ENCODE peak calls at places on chromosomes 2 and 18, in four cellular contexts. One of them, this sample, is unnamed. For H3K9me3, the result is how much of the 10 kb centered on the place peaks cover.

GRCh38 chr2:181198188-181198864 is 217.9 kb downstream of the UBE2E3 start:
- DNase-seq in esophagus squamous epithelium: no peak
- DNase-seq in H1: no peak
- DNase-seq in tibial artery: no peak
- DNase-seq in this sample: no peak

GRCh38 chr2:71843391-71843850 is 304.2 kb downstream of the CYP26B1 start:
- DNase-seq in esophagus squamous epithelium: no peak
- DNase-seq in H1: no peak
- DNase-seq in tibial artery: no peak
- DNase-seq in this sample: peak

GRCh38 chr18:31268985-31269406 is 49.0 kb upstream of the DSG1 start:
- DNase-seq in esophagus squamous epithelium: no peak
- DNase-seq in H1: no peak
- DNase-seq in tibial artery: no peak
- DNase-seq in this sample: no peak

GRCh38 chr2:226554726-226555125 is 244.9 kb downstream of the IRS1 start:
- DNase-seq in esophagus squamous epithelium: no peak
- DNase-seq in H1: no peak
- DNase-seq in tibial artery: no peak
- DNase-seq in this sample: no peak

GRCh38 chr2:69716555-69717120 is 25.3 kb upstream of the ANXA4 start:
- DNase-seq in esophagus squamous epithelium: no peak
- DNase-seq in H1: no peak
- DNase-seq in tibial artery: no peak
- DNase-seq in this sample: no peak

GRCh38 chr2:119758881-119759450 is 756 bp upstream of the PTPN4 start:
- DNase-seq in esophagus squamous epithelium: no peak
- DNase-seq in H1: no peak
- DNase-seq in tibial artery: no peak
- DNase-seq in this sample: no peak

GRCh38 chr2:24209389-24210105 is 34.7 kb downstream of the FAM228A start:
- DNase-seq in esophagus squamous epithelium: no peak
- DNase-seq in H1: no peak
- DNase-seq in tibial artery: no peak
- DNase-seq in this sample: no peak

GRCh38 chr2:20167356-20167755 is 57.6 kb downstream of the SDC1 start:
- DNase-seq in esophagus squamous epithelium: no peak
- DNase-seq in H1: no peak
- DNase-seq in tibial artery: peak
- DNase-seq in this sample: no peak

GRCh38 chr2:131058905-131059304 is 34.4 kb downstream of the FAM168B start:
- DNase-seq in esophagus squamous epithelium: no peak
- DNase-seq in H1: no peak
- DNase-seq in tibial artery: no peak
- DNase-seq in this sample: no peak

GRCh38 chr2:88967844-88968243 is 276.4 kb downstream of the RPIA start:
- DNase-seq in esophagus squamous epithelium: no peak
- DNase-seq in H1: no peak
- DNase-seq in tibial artery: no peak
- DNase-seq in this sample: no peak

GRCh38 chr2:109457366-109457765 is 156.4 kb downstream of the SEPTIN10 start:
- DNase-seq in esophagus squamous epithelium: no peak
- DNase-seq in H1: no peak
- DNase-seq in tibial artery: peak
- DNase-seq in this sample: no peak

GRCh38 chr2:42959993-42960834 is 167.8 kb upstream of the HAAO start:
- DNase-seq in esophagus squamous epithelium: no peak
- DNase-seq in H1: no peak
- DNase-seq in tibial artery: no peak
- DNase-seq in this sample: no peak

GRCh38 chr18:49666045-49666444 is 104.2 kb downstream of the LIPG start:
- DNase-seq in esophagus squamous epithelium: no peak
- DNase-seq in H1: no peak
- DNase-seq in tibial artery: no peak
- DNase-seq in this sample: no peak

GRCh38 chr18:3604626-3605408 is 154.8 kb downstream of the TGIF1 start:
- DNase-seq in esophagus squamous epithelium: no peak
- DNase-seq in H1: no peak
- DNase-seq in tibial artery: no peak
- DNase-seq in this sample: peak

GRCh38 chr2:205785507-205786222 is 103.4 kb downstream of the NRP2 start:
- DNase-seq in esophagus squamous epithelium: no peak
- DNase-seq in H1: no peak
- DNase-seq in tibial artery: no peak
- DNase-seq in this sample: no peak

GRCh38 chr2:197423307-197423706 is 11.5 kb downstream of the SF3B1 start:
- DNase-seq in esophagus squamous epithelium: no peak
- DNase-seq in H1: no peak
- DNase-seq in tibial artery: no peak
- DNase-seq in this sample: no peak

GRCh38 chr2:85935746-85936208 is 47.0 kb upstream of the ST3GAL5 start:
- DNase-seq in esophagus squamous epithelium: no peak
- DNase-seq in H1: peak
- DNase-seq in tibial artery: no peak
- DNase-seq in this sample: no peak

GRCh38 chr2:215528555-215528954 is 92.7 kb upstream of the FN1 start:
- DNase-seq in esophagus squamous epithelium: no peak
- DNase-seq in H1: no peak
- DNase-seq in tibial artery: no peak
- DNase-seq in this sample: no peak

GRCh38 chr2:172968061-172968469 is 107.6 kb upstream of the MAP3K20 start:
- DNase-seq in esophagus squamous epithelium: no peak
- DNase-seq in H1: no peak
- DNase-seq in tibial artery: peak
- DNase-seq in this sample: peak

GRCh38 chr2:72919414-72920316 is 2.3 kb downstream of the EMX1 start:
- DNase-seq in esophagus squamous epithelium: no peak
- DNase-seq in H1: no peak
- DNase-seq in tibial artery: peak
- DNase-seq in this sample: no peak

GRCh38 chr2:118202707-118203303 is 114.5 kb downstream of the INSIG2 start:
- DNase-seq in esophagus squamous epithelium: no peak
- DNase-seq in H1: no peak
- DNase-seq in tibial artery: no peak
- DNase-seq in this sample: no peak

GRCh38 chr2:11482473-11483031 is 16.6 kb upstream of the E2F6 start:
- DNase-seq in esophagus squamous epithelium: no peak
- DNase-seq in H1: no peak
- DNase-seq in tibial artery: no peak
- DNase-seq in this sample: no peak

GRCh38 chr18:46856975-46857374 is 60.3 kb downstream of the PIAS2 start:
- DNase-seq in esophagus squamous epithelium: no peak
- DNase-seq in H1: no peak
- DNase-seq in tibial artery: no peak
- DNase-seq in this sample: no peak

GRCh38 chr2:222939979-222940378 is 79.1 kb downstream of the ACSL3 start:
- DNase-seq in esophagus squamous epithelium: no peak
- DNase-seq in H1: no peak
- DNase-seq in tibial artery: no peak
- DNase-seq in this sample: no peak

GRCh38 chr18:71939483-71939882 is 604.7 kb downstream of the CBLN2 start:
- DNase-seq in esophagus squamous epithelium: no peak
- DNase-seq in H1: no peak
- DNase-seq in tibial artery: no peak
- DNase-seq in this sample: no peak

GRCh38 chr2:74549685-74549971 is 4.1 kb downstream of the LOXL3 start:
- DNase-seq in esophagus squamous epithelium: no peak
- DNase-seq in H1: no peak
- DNase-seq in tibial artery: no peak
- DNase-seq in this sample: no peak

GRCh38 chr2:74551530-74551929 is 2.2 kb downstream of the LOXL3 start:
- DNase-seq in esophagus squamous epithelium: no peak
- DNase-seq in H1: no peak
- DNase-seq in tibial artery: no peak
- DNase-seq in this sample: no peak

GRCh38 chr2:74548919-74549684 is 4.6 kb downstream of the LOXL3 start:
- DNase-seq in esophagus squamous epithelium: no peak
- DNase-seq in H1: no peak
- DNase-seq in tibial artery: peak
- DNase-seq in this sample: peak

GRCh38 chr2:74548285-74548918 is 5.3 kb downstream of the LOXL3 start:
- DNase-seq in esophagus squamous epithelium: no peak
- DNase-seq in H1: no peak
- DNase-seq in tibial artery: no peak
- DNase-seq in this sample: no peak

DNA sequence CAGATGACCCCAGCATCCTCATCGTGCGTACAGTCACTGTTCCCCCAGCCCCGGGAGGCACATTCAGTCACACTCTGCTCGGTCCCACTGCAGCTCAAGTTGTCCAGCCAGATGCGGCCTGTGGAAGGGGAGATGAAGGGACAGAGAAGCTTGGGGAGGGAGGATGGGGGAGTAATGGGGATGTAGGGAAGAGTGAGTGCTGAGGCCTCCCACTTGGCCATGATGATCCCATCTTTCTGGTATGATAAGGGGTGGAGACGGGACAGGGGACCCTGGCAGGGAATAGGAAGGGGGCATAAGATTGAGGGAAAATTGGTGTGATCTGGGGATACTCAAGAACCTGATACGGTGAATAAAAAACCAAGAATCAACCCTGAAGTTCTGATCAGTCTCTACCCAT is 3.5 kb downstream of the LOXL3 start:
- DNase-seq in esophagus squamous epithelium: no peak
- DNase-seq in H1: no peak
- DNase-seq in tibial artery: no peak
- DNase-seq in this sample: no peak
- H3K4me3 ChIP-seq in esophagus squamous epithelium: no peak
- H3K4me3 ChIP-seq in H1: no peak
- H3K4me3 ChIP-seq in tibial artery: no peak
- H3K4me3 ChIP-seq in this sample: no peak

DNA sequence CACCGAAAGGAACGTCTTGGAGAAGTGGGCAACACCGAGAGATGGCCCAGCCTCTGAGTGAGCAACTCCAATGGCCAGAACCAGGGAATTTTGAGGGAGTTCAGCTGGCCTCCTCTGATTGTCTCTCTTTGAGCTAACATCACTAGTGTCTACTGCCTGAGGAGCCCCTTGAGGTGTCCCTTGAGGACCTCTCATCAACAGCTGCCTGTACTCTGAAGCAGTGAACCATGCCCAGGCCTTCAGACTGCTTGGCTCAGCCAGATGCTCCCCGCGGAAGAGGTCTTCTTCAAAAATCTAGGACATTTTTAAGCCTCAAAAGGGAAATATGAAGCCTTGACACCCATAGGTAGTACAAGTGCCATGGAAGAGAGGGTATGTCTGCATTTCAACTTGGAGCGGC is 430.4 kb downstream of the TXNL1 start:
- DNase-seq in esophagus squamous epithelium: no peak
- DNase-seq in H1: no peak
- DNase-seq in tibial artery: no peak
- DNase-seq in this sample: no peak
- H3K9me3 ChIP-seq in esophagus squamous epithelium: under half
- H3K9me3 ChIP-seq in H1: under half
- H3K9me3 ChIP-seq in tibial artery: under half
- H3K9me3 ChIP-seq in this sample: under half

DNA sequence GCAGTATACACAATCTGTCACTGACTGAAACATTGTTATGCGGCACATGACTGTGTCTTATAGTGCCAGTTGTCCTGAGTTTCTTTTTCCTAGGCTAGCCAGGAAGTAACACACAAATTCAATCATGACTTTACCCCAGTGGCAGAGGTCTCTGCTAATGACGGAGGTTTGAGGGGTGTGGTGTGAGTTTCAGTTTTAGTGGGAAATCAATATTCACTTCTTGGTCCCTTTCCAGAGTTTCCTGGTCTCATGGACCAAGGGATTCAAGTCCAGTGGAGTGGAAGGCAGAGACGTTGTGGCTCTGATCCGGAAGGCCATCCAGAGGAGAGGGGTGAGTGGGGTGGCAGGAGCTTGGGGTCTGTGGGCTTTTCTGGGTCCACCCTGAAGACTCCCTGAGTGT is 39.1 kb downstream of the HK2 start:
- DNase-seq in esophagus squamous epithelium: no peak
- DNase-seq in H1: no peak
- DNase-seq in tibial artery: no peak
- DNase-seq in this sample: no peak
- H3K4me3 ChIP-seq in esophagus squamous epithelium: no peak
- H3K4me3 ChIP-seq in H1: no peak
- H3K4me3 ChIP-seq in tibial artery: no peak
- H3K4me3 ChIP-seq in this sample: no peak

DNA sequence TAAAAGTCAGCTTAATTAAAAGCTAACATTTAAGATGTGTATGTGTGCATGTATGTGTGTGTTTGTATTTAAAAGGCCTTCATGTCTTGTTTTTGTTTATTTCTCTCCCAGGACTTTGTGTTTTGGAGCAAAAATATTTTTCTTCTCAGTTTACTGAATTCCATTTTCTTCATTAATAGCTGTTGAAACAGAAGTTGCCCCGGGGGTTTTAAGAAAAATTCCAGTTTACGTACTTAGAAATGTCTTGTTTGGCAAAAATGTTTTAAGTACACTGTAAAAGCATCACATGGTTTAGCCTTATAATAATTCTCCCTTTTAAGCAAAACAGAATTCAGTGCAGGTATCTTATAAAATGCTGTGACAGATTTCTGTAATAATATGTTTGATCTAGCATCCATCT is 1233.0 kb upstream of the NRXN1 start:
- DNase-seq in esophagus squamous epithelium: no peak
- DNase-seq in H1: no peak
- DNase-seq in tibial artery: no peak
- DNase-seq in this sample: no peak
- H3K9me3 ChIP-seq in esophagus squamous epithelium: under half
- H3K9me3 ChIP-seq in H1: under half
- H3K9me3 ChIP-seq in tibial artery: under half
- H3K9me3 ChIP-seq in this sample: under half

DNA sequence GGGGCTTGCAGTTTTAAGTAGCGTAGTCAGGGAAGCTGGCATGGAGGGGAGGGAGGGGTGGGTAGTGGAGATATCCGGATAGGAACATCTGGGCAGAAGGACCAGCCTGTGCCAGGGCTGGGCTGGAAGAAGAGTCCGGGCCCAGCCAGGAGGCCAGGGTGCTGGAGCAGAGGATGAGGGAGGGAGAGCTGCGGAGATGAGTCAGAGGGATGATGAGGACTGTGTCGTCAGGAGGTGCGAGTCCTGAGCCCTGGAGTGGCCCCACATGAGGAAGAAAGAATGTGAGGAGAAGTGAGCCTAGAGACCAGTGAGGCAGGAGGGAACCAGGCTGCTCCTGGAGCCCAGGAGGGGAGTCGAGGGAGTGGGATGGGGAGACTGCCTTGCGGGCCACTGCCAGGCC is 82.4 kb downstream of the CTIF start:
- DNase-seq in esophagus squamous epithelium: no peak
- DNase-seq in H1: no peak
- DNase-seq in tibial artery: no peak
- DNase-seq in this sample: no peak
- H3K4me3 ChIP-seq in esophagus squamous epithelium: no peak
- H3K4me3 ChIP-seq in H1: no peak
- H3K4me3 ChIP-seq in tibial artery: no peak
- H3K4me3 ChIP-seq in this sample: no peak